ENCODE peak calls at places on chromosome 17, in six cellular contexts. One of them, this sample, is unnamed.

GRCh38 chr17:13957636-13958035 is 111.7 kb upstream of the COX10 start:
- DNase-seq in A673: no peak
- DNase-seq in IMR-90: peak
- DNase-seq in astrocyte of the cerebellum: no peak
- DNase-seq in ovary: no peak
- DNase-seq in aorta: no peak
- DNase-seq in this sample: peak

GRCh38 chr17:59093702-59094231 is 12.9 kb downstream of the TRIM37 start:
- DNase-seq in A673: peak
- DNase-seq in astrocyte of the cerebellum: peak
- DNase-seq in aorta: peak
- DNase-seq in IMR-90: peak
- DNase-seq in ovary: no peak
- DNase-seq in this sample: peak

GRCh38 chr17:76735006-76735405 is 2.1 kb downstream of the SRSF2 start:
- DNase-seq in A673: no peak
- DNase-seq in astrocyte of the cerebellum: no peak
- DNase-seq in aorta: no peak
- DNase-seq in IMR-90: peak
- DNase-seq in ovary: no peak
- DNase-seq in this sample: peak

GRCh38 chr17:41029633-41030245 is at the start of gene KRTAP1-4:
- DNase-seq in A673: no peak
- DNase-seq in astrocyte of the cerebellum: no peak
- DNase-seq in ovary: no peak
- DNase-seq in IMR-90: no peak
- DNase-seq in aorta: no peak
- DNase-seq in this sample: no peak

GRCh38 chr17:52134641-52135040 is 23.9 kb downstream of the CA10 start:
- DNase-seq in ovary: no peak
- DNase-seq in astrocyte of the cerebellum: no peak
- DNase-seq in A673: no peak
- DNase-seq in IMR-90: no peak
- DNase-seq in aorta: no peak
- DNase-seq in this sample: no peak

GRCh38 chr17:41540921-41541625 is 13.0 kb upstream of the KRT19 start:
- DNase-seq in aorta: no peak
- DNase-seq in astrocyte of the cerebellum: no peak
- DNase-seq in A673: no peak
- DNase-seq in IMR-90: peak
- DNase-seq in ovary: no peak
- DNase-seq in this sample: no peak

GRCh38 chr17:79948918-79949645 is 86.6 kb downstream of the TBC1D16 start:
- DNase-seq in ovary: peak
- DNase-seq in astrocyte of the cerebellum: no peak
- DNase-seq in aorta: no peak
- DNase-seq in IMR-90: no peak
- DNase-seq in A673: no peak
- DNase-seq in this sample: no peak

GRCh38 chr17:41792835-41793748 is 6.6 kb upstream of the JUP start:
- DNase-seq in IMR-90: peak
- DNase-seq in A673: no peak
- DNase-seq in aorta: peak
- DNase-seq in ovary: peak
- DNase-seq in astrocyte of the cerebellum: no peak
- DNase-seq in this sample: peak

GRCh38 chr17:2335726-2336214 is 487 bp downstream of the TSR1 start:
- DNase-seq in astrocyte of the cerebellum: no peak
- DNase-seq in IMR-90: no peak
- DNase-seq in aorta: no peak
- DNase-seq in A673: no peak
- DNase-seq in ovary: peak
- DNase-seq in this sample: no peak

GRCh38 chr17:15112881-15113617 is 152.1 kb downstream of the PMP22 start:
- DNase-seq in IMR-90: peak
- DNase-seq in A673: no peak
- DNase-seq in aorta: no peak
- DNase-seq in ovary: no peak
- DNase-seq in astrocyte of the cerebellum: no peak
- DNase-seq in this sample: no peak

GRCh38 chr17:75341784-75342183 is 52.6 kb upstream of the SLC25A19 start:
- DNase-seq in IMR-90: no peak
- DNase-seq in A673: no peak
- DNase-seq in aorta: no peak
- DNase-seq in ovary: no peak
- DNase-seq in astrocyte of the cerebellum: no peak
- DNase-seq in this sample: no peak

GRCh38 chr17:80891096-80892018 is 100.3 kb upstream of the CHMP6 start:
- DNase-seq in A673: peak
- DNase-seq in ovary: no peak
- DNase-seq in aorta: peak
- DNase-seq in IMR-90: peak
- DNase-seq in astrocyte of the cerebellum: peak
- DNase-seq in this sample: peak

GRCh38 chr17:49224198-49224996 is 6.2 kb downstream of the PHOSPHO1 start:
- DNase-seq in ovary: no peak
- DNase-seq in aorta: no peak
- DNase-seq in IMR-90: no peak
- DNase-seq in A673: no peak
- DNase-seq in astrocyte of the cerebellum: no peak
- DNase-seq in this sample: no peak

GRCh38 chr17:45370949-45371413 is 54.2 kb upstream of the MAP3K14 start:
- DNase-seq in ovary: no peak
- DNase-seq in IMR-90: peak
- DNase-seq in A673: peak
- DNase-seq in aorta: no peak
- DNase-seq in astrocyte of the cerebellum: no peak
- DNase-seq in this sample: peak

GRCh38 chr17:39573447-39574298 is 34.0 kb downstream of the NEUROD2 start:
- DNase-seq in A673: peak
- DNase-seq in aorta: peak
- DNase-seq in astrocyte of the cerebellum: no peak
- DNase-seq in ovary: peak
- DNase-seq in IMR-90: peak
- DNase-seq in this sample: peak

GRCh38 chr17:56171186-56171959 is 18.1 kb downstream of the ANKFN1 start:
- DNase-seq in astrocyte of the cerebellum: no peak
- DNase-seq in A673: no peak
- DNase-seq in ovary: no peak
- DNase-seq in IMR-90: no peak
- DNase-seq in aorta: no peak
- DNase-seq in this sample: peak

GRCh38 chr17:49450181-49450580 is 35.5 kb upstream of the PHB1 start:
- DNase-seq in astrocyte of the cerebellum: no peak
- DNase-seq in IMR-90: no peak
- DNase-seq in aorta: no peak
- DNase-seq in A673: no peak
- DNase-seq in ovary: no peak
- DNase-seq in this sample: no peak

GRCh38 chr17:59505610-59506276 is 59.7 kb upstream of the DHX40 start:
- DNase-seq in astrocyte of the cerebellum: no peak
- DNase-seq in ovary: no peak
- DNase-seq in A673: no peak
- DNase-seq in IMR-90: peak
- DNase-seq in aorta: no peak
- DNase-seq in this sample: no peak

GRCh38 chr17:33292981-33293867 is at the start of gene ASIC2:
- DNase-seq in astrocyte of the cerebellum: no peak
- DNase-seq in aorta: no peak
- DNase-seq in A673: peak
- DNase-seq in ovary: no peak
- DNase-seq in IMR-90: peak
- DNase-seq in this sample: no peak

GRCh38 chr17:2215616-2216364 is 87.8 kb downstream of the SMG6 start:
- DNase-seq in A673: peak
- DNase-seq in IMR-90: peak
- DNase-seq in astrocyte of the cerebellum: peak
- DNase-seq in ovary: peak
- DNase-seq in aorta: peak
- DNase-seq in this sample: peak

GRCh38 chr17:28258347-28258887 is 60.6 kb upstream of the TMEM97 start:
- DNase-seq in aorta: peak
- DNase-seq in IMR-90: no peak
- DNase-seq in astrocyte of the cerebellum: no peak
- DNase-seq in ovary: no peak
- DNase-seq in A673: no peak
- DNase-seq in this sample: no peak

GRCh38 chr17:4785311-4786110 is 653 bp downstream of the VMO1 start:
- DNase-seq in ovary: no peak
- DNase-seq in aorta: no peak
- DNase-seq in astrocyte of the cerebellum: no peak
- DNase-seq in A673: no peak
- DNase-seq in IMR-90: no peak
- DNase-seq in this sample: no peak

GRCh38 chr17:4788807-4789700 is at the start of gene GLTPD2:
- DNase-seq in ovary: no peak
- DNase-seq in A673: no peak
- DNase-seq in IMR-90: no peak
- DNase-seq in astrocyte of the cerebellum: no peak
- DNase-seq in aorta: no peak
- DNase-seq in this sample: no peak

GRCh38 chr17:4788159-4788806 is 481 bp upstream of the GLTPD2 start:
- DNase-seq in IMR-90: no peak
- DNase-seq in ovary: no peak
- DNase-seq in astrocyte of the cerebellum: no peak
- DNase-seq in A673: peak
- DNase-seq in aorta: no peak
- DNase-seq in this sample: peak

GRCh38 chr17:4786111-4786491 is at the start of gene VMO1:
- DNase-seq in A673: peak
- DNase-seq in ovary: no peak
- DNase-seq in astrocyte of the cerebellum: no peak
- DNase-seq in IMR-90: no peak
- DNase-seq in aorta: peak
- DNase-seq in this sample: peak

DNA sequence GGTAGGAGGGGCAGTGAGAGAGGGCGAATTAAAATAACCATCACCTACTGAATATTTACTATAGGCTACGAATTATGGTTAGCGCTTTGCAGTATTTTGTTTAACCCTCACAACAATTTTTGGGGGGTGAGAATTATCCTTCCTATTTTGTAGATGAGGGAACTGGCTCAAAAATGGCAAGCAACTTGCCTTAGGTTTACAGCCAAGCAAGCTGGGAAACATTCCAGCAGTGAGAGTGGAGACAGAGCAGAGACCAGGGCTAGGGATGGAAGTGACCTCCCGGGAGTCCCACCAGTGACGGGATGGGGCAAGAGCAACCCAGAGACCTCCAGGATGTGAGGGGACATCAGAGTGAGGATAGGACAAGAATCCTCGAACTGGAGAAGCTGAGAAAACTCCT is 352 bp upstream of the VMO1 start:
- DNase-seq in A673: no peak
- DNase-seq in ovary: no peak
- DNase-seq in astrocyte of the cerebellum: no peak
- DNase-seq in aorta: no peak
- DNase-seq in IMR-90: no peak
- DNase-seq in this sample: no peak
- H3K4me3 ChIP-seq in A673: peak
- H3K4me3 ChIP-seq in ovary: peak
- H3K4me3 ChIP-seq in astrocyte of the cerebellum: no peak
- H3K4me3 ChIP-seq in aorta: no peak
- H3K4me3 ChIP-seq in IMR-90: no peak
- H3K4me3 ChIP-seq in this sample: peak

GRCh38 chr17:43916385-43916784 is 9.0 kb upstream of the MPP2 start:
- DNase-seq in IMR-90: no peak
- DNase-seq in A673: no peak
- DNase-seq in astrocyte of the cerebellum: no peak
- DNase-seq in ovary: no peak
- DNase-seq in aorta: no peak
- DNase-seq in this sample: no peak

GRCh38 chr17:43915561-43915960 is 8.2 kb upstream of the MPP2 start:
- DNase-seq in astrocyte of the cerebellum: no peak
- DNase-seq in A673: no peak
- DNase-seq in IMR-90: peak
- DNase-seq in aorta: no peak
- DNase-seq in ovary: no peak
- DNase-seq in this sample: no peak

GRCh38 chr17:43917348-43918025 is 10.2 kb upstream of the MPP2 start:
- DNase-seq in astrocyte of the cerebellum: no peak
- DNase-seq in IMR-90: peak
- DNase-seq in A673: no peak
- DNase-seq in aorta: peak
- DNase-seq in ovary: no peak
- DNase-seq in this sample: peak

GRCh38 chr17:43918026-43918389 is 10.7 kb upstream of the MPP2 start:
- DNase-seq in A673: no peak
- DNase-seq in astrocyte of the cerebellum: no peak
- DNase-seq in ovary: no peak
- DNase-seq in IMR-90: no peak
- DNase-seq in aorta: no peak
- DNase-seq in this sample: no peak

GRCh38 chr17:43917016-43917347 is 9.6 kb upstream of the MPP2 start:
- DNase-seq in A673: no peak
- DNase-seq in astrocyte of the cerebellum: no peak
- DNase-seq in IMR-90: no peak
- DNase-seq in ovary: no peak
- DNase-seq in aorta: no peak
- DNase-seq in this sample: no peak
- H3K4me3 ChIP-seq in A673: no peak
- H3K4me3 ChIP-seq in astrocyte of the cerebellum: no peak
- H3K4me3 ChIP-seq in IMR-90: no peak
- H3K4me3 ChIP-seq in ovary: no peak
- H3K4me3 ChIP-seq in aorta: no peak
- H3K4me3 ChIP-seq in this sample: peak

GRCh38 chr17:18999911-19000310 is 4.7 kb downstream of the FAM83G start:
- DNase-seq in IMR-90: no peak
- DNase-seq in astrocyte of the cerebellum: no peak
- DNase-seq in aorta: no peak
- DNase-seq in A673: no peak
- DNase-seq in ovary: no peak
- DNase-seq in this sample: no peak
- H3K4me3 ChIP-seq in IMR-90: no peak
- H3K4me3 ChIP-seq in astrocyte of the cerebellum: no peak
- H3K4me3 ChIP-seq in aorta: no peak
- H3K4me3 ChIP-seq in A673: no peak
- H3K4me3 ChIP-seq in ovary: no peak
- H3K4me3 ChIP-seq in this sample: no peak

GRCh38 chr17:17826340-17826708 is 10.5 kb downstream of the SREBF1 start:
- DNase-seq in astrocyte of the cerebellum: no peak
- DNase-seq in A673: no peak
- DNase-seq in IMR-90: no peak
- DNase-seq in ovary: no peak
- DNase-seq in aorta: no peak
- DNase-seq in this sample: no peak

GRCh38 chr17:17823433-17824118 is 13.2 kb downstream of the SREBF1 start:
- DNase-seq in aorta: peak
- DNase-seq in A673: peak
- DNase-seq in IMR-90: peak
- DNase-seq in ovary: peak
- DNase-seq in astrocyte of the cerebellum: no peak
- DNase-seq in this sample: peak

GRCh38 chr17:17824119-17824779 is 12.5 kb downstream of the SREBF1 start:
- DNase-seq in IMR-90: no peak
- DNase-seq in aorta: no peak
- DNase-seq in astrocyte of the cerebellum: no peak
- DNase-seq in A673: peak
- DNase-seq in ovary: peak
- DNase-seq in this sample: no peak

GRCh38 chr17:17826942-17827785 is 9.6 kb downstream of the SREBF1 start:
- DNase-seq in IMR-90: no peak
- DNase-seq in ovary: no peak
- DNase-seq in aorta: no peak
- DNase-seq in A673: no peak
- DNase-seq in astrocyte of the cerebellum: no peak
- DNase-seq in this sample: no peak

GRCh38 chr17:17824780-17825614 is 11.8 kb downstream of the SREBF1 start:
- DNase-seq in IMR-90: no peak
- DNase-seq in aorta: peak
- DNase-seq in A673: no peak
- DNase-seq in astrocyte of the cerebellum: no peak
- DNase-seq in ovary: peak
- DNase-seq in this sample: no peak
- H3K4me3 ChIP-seq in IMR-90: no peak
- H3K4me3 ChIP-seq in aorta: no peak
- H3K4me3 ChIP-seq in A673: no peak
- H3K4me3 ChIP-seq in astrocyte of the cerebellum: no peak
- H3K4me3 ChIP-seq in ovary: no peak
- H3K4me3 ChIP-seq in this sample: no peak